ENCODE peak calls at places on chromosome 7, in six cellular contexts. A is choroid plexus epithelial cell, J is AG04450, W is GM12864, H is Panc1, Q is lung. C is an unnamed sample.

GRCh38 chr7:102450242-102450641 is 14.4 kb downstream of the ALKBH4 start:
- DNase-seq in J (no peak), A (no peak), H (no peak), W (no peak), Q (no peak), C (no peak)

GRCh38 chr7:102286237-102287081 is at the start of gene SH2B2:
- DNase-seq in J (no peak), H (no peak), W (no peak), A (peak), Q (peak), C (no peak)

GRCh38 chr7:80659120-80660055 is 20.9 kb downstream of the CD36 start:
- DNase-seq in Q (no peak), A (peak), J (no peak), W (no peak), H (no peak), C (no peak)

GRCh38 chr7:47782022-47782421 is 166.2 kb downstream of the PKD1L1 start:
- DNase-seq in J (no peak), W (no peak), Q (no peak), A (peak), H (no peak), C (no peak)

GRCh38 chr7:22426463-22427121 is 69.6 kb upstream of the RAPGEF5 start:
- DNase-seq in W (no peak), A (no peak), Q (no peak), J (no peak), H (no peak), C (no peak)

GRCh38 chr7:121166885-121167284 is 161.9 kb upstream of the WNT16 start:
- DNase-seq in Q (no peak), A (no peak), J (no peak), H (no peak), W (no peak), C (no peak)

GRCh38 chr7:73977626-73978618 is 50.1 kb upstream of the ELN start:
- DNase-seq in A (no peak), H (no peak), W (no peak), J (no peak), Q (no peak), C (no peak)

GRCh38 chr7:92880212-92881090 is 44.1 kb upstream of the CDK6 start:
- DNase-seq in W (no peak), J (no peak), Q (no peak), A (peak), H (no peak), C (no peak)

GRCh38 chr7:122038904-122039303 is 105.1 kb downstream of the AASS start:
- DNase-seq in Q (no peak), W (no peak), H (no peak), J (no peak), A (peak), C (no peak)

GRCh38 chr7:7920481-7920880 is 48.1 kb upstream of the GLCCI1 start:
- DNase-seq in A (no peak), J (no peak), Q (no peak), W (peak), H (no peak), C (no peak)

GRCh38 chr7:112005205-112005604 is 201.0 kb downstream of the DOCK4 start:
- DNase-seq in H (no peak), A (no peak), Q (no peak), J (no peak), W (no peak), C (no peak)

GRCh38 chr7:48262606-48263005 is 91.3 kb downstream of the ABCA13 start:
- DNase-seq in W (no peak), A (peak), J (no peak), Q (no peak), H (no peak), C (no peak)

GRCh38 chr7:1898628-1899185 is 228.6 kb downstream of the ELFN1 start:
- DNase-seq in W (no peak), J (no peak), H (no peak), A (no peak), Q (no peak), C (no peak)

GRCh38 chr7:143936087-143937009 is 1.3 kb downstream of the OR2F2 start:
- DNase-seq in W (no peak), J (peak), A (peak), Q (no peak), H (no peak), C (peak)

GRCh38 chr7:158828343-158829020 is 827 bp downstream of the ESYT2 start:
- DNase-seq in H (no peak), J (no peak), A (peak), W (no peak), Q (peak), C (no peak)

GRCh38 chr7:139820089-139820488 is 9.0 kb upstream of the TBXAS1 start:
- DNase-seq in A (no peak), Q (no peak), H (no peak), J (no peak), W (no peak), C (no peak)

GRCh38 chr7:36272567-36273269 is 116.9 kb upstream of the ANLN start:
- DNase-seq in W (no peak), J (no peak), Q (no peak), H (no peak), A (peak), C (no peak)

GRCh38 chr7:30166155-30166840 is 31.5 kb downstream of the MTURN start:
- DNase-seq in W (no peak), A (no peak), H (no peak), J (no peak), Q (no peak), C (no peak)

GRCh38 chr7:78435355-78435754 is 636.8 kb downstream of the PHTF2 start:
- DNase-seq in J (no peak), Q (no peak), H (no peak), W (no peak), A (no peak), C (no peak)

GRCh38 chr7:21616796-21617436 is 74.1 kb downstream of the DNAH11 start:
- DNase-seq in Q (no peak), A (peak), W (no peak), H (peak), J (no peak), C (no peak)

GRCh38 chr7:117086788-117087187 is 133.5 kb downstream of the ST7 start:
- DNase-seq in J (no peak), H (no peak), Q (no peak), W (no peak), A (peak), C (no peak)

GRCh38 chr7:65448824-65449504 is 75.3 kb downstream of the ZNF92 start:
- DNase-seq in W (no peak), Q (no peak), H (no peak), J (peak), A (peak), C (peak)

GRCh38 chr7:149496642-149497391 is 792 bp downstream of the ZNF746 start:
- DNase-seq in H (no peak), J (no peak), W (no peak), A (peak), Q (peak), C (no peak)

GRCh38 chr7:153939177-153939576 is 113.0 kb upstream of the DPP6 start:
- DNase-seq in A (no peak), W (no peak), J (no peak), Q (no peak), H (no peak), C (no peak)

GRCh38 chr7:112866424-112866823 is 76.2 kb upstream of the TMEM168 start:
- DNase-seq in Q (no peak), J (no peak), A (no peak), H (no peak), W (peak), C (no peak)

GRCh38 chr7:12493407-12493806 is 77.1 kb upstream of the SCIN start:
- DNase-seq in W (no peak), A (peak), H (no peak), Q (no peak), J (no peak), C (no peak)

GRCh38 chr7:26369519-26370385 is 78.1 kb downstream of the SNX10 start:
- DNase-seq in W (no peak), Q (no peak), H (no peak), J (no peak), A (peak), C (peak)

GRCh38 chr7:50497068-50497642 is 47.0 kb upstream of the FIGNL1 start:
- DNase-seq in H (no peak), A (peak), W (no peak), J (no peak), Q (no peak), C (no peak)

GRCh38 chr7:81029523-81029922 is 110.7 kb upstream of the SEMA3C start:
- DNase-seq in H (no peak), A (no peak), W (no peak), J (no peak), Q (no peak), C (no peak)

GRCh38 chr7:69595415-69595814 is 2.9 kb upstream of the AUTS2 start:
- DNase-seq in W (no peak), Q (no peak), H (no peak), J (no peak), A (no peak), C (no peak)

GRCh38 chr7:136677456-136678365 is 190.7 kb upstream of the CHRM2 start:
- DNase-seq in Q (no peak), W (no peak), H (no peak), A (peak), J (no peak), C (no peak)

GRCh38 chr7:30797294-30798040 is 26.2 kb downstream of the MINDY4 start:
- DNase-seq in A (no peak), H (no peak), Q (peak), W (no peak), J (no peak), C (no peak)

GRCh38 chr7:108335264-108335918 is 120.8 kb downstream of the NRCAM start:
- DNase-seq in A (peak), H (no peak), J (no peak), W (no peak), Q (no peak), C (no peak)

GRCh38 chr7:17952387-17952786 is 12.1 kb upstream of the SNX13 start:
- DNase-seq in H (no peak), Q (no peak), J (no peak), A (no peak), W (peak), C (no peak)

GRCh38 chr7:3592438-3593134 is 291.5 kb downstream of the SDK1 start:
- DNase-seq in A (peak), Q (no peak), W (no peak), J (no peak), H (peak), C (no peak)

GRCh38 chr7:150663802-150664494 is 21.6 kb upstream of the GIMAP2 start:
- DNase-seq in J (no peak), W (peak), H (no peak), A (no peak), Q (no peak), C (no peak)

GRCh38 chr7:69091476-69091875 is 506.8 kb upstream of the AUTS2 start:
- DNase-seq in A (no peak), W (no peak), J (no peak), H (no peak), Q (no peak), C (no peak)

GRCh38 chr7:139455789-139456188 is 27.7 kb downstream of the KLRG2 start:
- DNase-seq in Q (no peak), H (no peak), J (no peak), W (no peak), A (no peak), C (no peak)

GRCh38 chr7:72336887-72337821 is 75.0 kb downstream of the CALN1 start:
- DNase-seq in H (no peak), Q (no peak), A (no peak), J (no peak), W (no peak), C (no peak)

GRCh38 chr7:72335561-72336381 is 76.4 kb downstream of the CALN1 start:
- DNase-seq in Q (no peak), H (no peak), J (no peak), A (no peak), W (no peak), C (no peak)

GRCh38 chr7:72334733-72335132 is 77.4 kb downstream of the CALN1 start:
- DNase-seq in H (no peak), W (no peak), J (no peak), Q (no peak), A (no peak), C (no peak)

GRCh38 chr7:72336382-72336886 is 75.7 kb downstream of the CALN1 start:
- DNase-seq in Q (no peak), W (no peak), J (no peak), H (no peak), A (no peak), C (no peak)

GRCh38 chr7:72334066-72334465 is 78.1 kb downstream of the CALN1 start:
- DNase-seq in W (no peak), A (no peak), H (no peak), J (no peak), Q (no peak), C (no peak)
- TF ChIP-seq CTCF in W (peak), A (no peak), H (peak), J (no peak), Q (no peak), C (no peak)

DNA sequence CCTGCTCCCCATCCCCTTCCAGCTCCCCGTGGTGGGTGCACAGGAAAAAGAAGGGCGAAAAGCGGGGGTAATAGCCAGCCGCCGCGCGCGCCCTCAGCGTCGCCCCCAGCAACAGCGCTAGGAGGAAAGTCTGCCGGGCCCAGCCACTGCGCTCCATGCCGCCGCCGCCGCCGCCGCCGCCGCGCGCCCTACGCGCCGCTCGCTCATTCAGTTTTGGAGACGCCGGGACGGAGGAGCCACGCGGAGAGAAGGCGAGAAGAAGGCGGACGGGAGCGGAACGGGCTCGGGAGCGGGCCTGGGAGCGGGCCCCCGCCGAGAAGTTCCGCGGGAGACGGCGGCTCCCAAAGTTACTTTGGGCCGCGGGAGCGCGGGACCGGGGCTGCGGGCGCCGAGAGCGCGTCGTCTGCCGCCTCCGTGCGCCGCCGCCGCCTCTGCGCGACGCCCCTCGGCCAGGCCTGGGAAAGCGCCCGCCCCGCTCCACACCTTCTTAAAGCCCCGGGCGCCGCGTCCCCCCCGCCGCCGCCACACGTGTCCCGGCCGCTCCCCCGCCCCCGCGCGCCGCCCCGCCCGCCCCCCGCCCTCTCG is at the start of gene RELN:
- DNase-seq in W (no peak), A (peak), H (no peak), Q (no peak), J (no peak), C (no peak)
- H3K4me3 ChIP-seq in W (peak), A (peak), H (peak), Q (peak), J (peak), C (peak)

DNA sequence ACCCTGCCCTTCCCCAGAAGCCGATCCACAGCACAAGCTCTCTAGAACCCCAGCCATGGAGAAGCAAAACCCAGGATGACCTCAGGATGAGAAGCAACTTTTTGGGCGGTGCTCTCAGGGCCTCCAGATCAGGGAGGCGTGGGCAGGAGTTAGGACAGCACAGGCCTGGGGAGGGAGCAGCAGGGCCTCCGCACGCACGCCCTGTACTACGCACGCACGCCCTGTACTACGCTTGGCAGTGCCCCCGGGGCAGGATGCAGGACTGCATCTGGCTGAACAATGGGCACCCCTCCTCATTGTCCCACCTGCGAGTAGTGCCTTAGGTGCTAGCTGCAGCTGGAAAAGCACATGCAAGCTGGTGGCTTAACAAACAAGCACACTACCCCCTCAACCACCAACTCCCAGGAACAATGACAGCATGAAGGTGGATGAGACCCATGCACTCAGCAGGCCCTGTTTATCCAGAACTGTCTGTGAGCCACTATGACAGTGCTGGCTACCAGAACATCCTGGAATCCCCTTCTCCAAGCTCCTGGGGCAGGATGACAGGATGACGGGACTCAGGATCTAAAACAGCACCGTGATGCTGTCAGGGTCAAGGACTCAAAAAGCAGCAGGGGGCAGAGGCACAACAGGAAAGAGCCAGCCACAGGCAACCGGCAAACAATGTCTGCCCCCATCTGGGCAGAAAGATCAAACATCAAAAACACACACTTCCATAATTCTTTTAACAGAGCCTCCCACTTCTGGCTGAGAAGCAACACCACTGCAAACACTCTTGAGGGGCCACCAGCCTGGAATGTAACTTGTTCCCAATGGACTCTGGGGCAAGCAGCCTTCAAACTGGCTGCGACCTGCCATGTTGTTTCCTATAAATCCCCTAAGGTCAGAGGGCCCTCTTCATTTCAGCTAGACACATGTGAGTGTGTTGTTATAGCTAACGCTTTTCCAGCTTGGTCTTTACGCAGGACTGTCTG is 11.7 kb downstream of the PODXL start:
- DNase-seq in W (no peak), A (peak), Q (no peak), H (no peak), J (no peak), C (no peak)
- TF ChIP-seq CTCF in W (peak), A (peak), Q (no peak), H (no peak), J (peak), C (peak)

DNA sequence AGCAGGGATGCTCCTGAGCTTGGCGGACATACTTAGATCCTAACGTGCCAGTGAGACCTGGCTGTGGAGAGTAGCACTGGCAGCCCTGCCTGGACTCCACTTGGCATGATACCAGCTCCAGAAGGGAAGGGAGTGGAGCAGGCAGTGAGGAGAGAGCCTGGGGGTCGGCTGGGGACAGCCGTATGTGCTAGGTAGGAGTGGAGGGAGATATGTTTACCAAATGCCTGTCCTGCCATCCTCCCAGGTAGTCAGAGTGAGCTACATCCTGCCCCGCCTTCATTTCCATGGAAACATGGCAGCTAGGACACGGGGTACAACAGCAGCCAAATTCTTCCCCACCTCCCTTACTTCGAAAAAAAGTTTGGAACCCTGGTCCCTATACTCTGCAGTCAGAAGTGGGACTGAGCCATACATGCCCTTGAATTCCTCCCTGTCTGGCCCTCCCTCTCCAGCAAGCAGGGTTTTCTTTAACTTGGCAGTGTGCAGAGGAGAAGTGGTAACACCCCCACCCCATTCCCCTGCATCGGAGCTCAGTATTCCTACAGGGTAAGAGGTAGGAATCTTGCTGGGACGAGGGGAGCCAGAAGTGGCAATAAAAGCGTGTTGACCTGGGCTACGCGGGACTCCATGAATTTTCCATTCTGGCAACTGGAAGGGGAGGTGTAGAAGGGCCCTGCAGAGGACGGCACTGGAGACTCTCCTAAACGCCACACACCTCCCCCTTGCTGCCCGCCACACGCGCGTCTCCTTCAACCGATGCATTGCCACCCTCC is 20.0 kb upstream of the SMO start:
- DNase-seq in H (no peak), A (no peak), J (no peak), Q (no peak), W (no peak), C (no peak)
- H3K4me3 ChIP-seq in H (no peak), A (peak), J (no peak), Q (no peak), W (no peak), C (no peak)